ENCODE peak calls at places on chromosomes 12 and 14, in five cellular contexts. O is NAMALWA; S is T47D; Z is activated T-cell treated with anti-CD3 and anti-CD28 coated beads, Interleukin-2, amount 50 U/mL, for 72 hours; H is sigmoid colon. C is an unnamed sample.

GRCh38 chr14:95349241-95349640 is 29.5 kb upstream of the CLMN start:
- DNase-seq in H (no peak), Z (no peak), O (no peak), S (no peak), C (no peak)

GRCh38 chr12:52417742-52418141 is 11.6 kb upstream of the KRT82 start:
- DNase-seq in Z (no peak), O (no peak), S (no peak), H (no peak), C (no peak)

GRCh38 chr14:59739794-59740193 is 130.8 kb downstream of the RTN1 start:
- DNase-seq in S (no peak), O (no peak), Z (no peak), H (no peak), C (no peak)

GRCh38 chr14:34175574-34175973 is 224.7 kb upstream of the EGLN3 start:
- DNase-seq in H (no peak), O (no peak), S (no peak), Z (no peak), C (no peak)

GRCh38 chr14:42323426-42323825 is 716.8 kb downstream of the LRFN5 start:
- DNase-seq in H (no peak), Z (no peak), S (no peak), O (no peak), C (no peak)

GRCh38 chr14:102442241-102443211 is 67.0 kb downstream of the ANKRD9 start:
- DNase-seq in Z (no peak), S (no peak), O (no peak), H (no peak), C (peak)

GRCh38 chr12:101566318-101566717 is 28.5 kb upstream of the MYBPC1 start:
- DNase-seq in O (no peak), H (no peak), S (no peak), Z (no peak), C (no peak)

GRCh38 chr14:104929268-104930230 is 4.9 kb downstream of the PLD4 start:
- DNase-seq in S (no peak), Z (no peak), H (no peak), O (no peak), C (no peak)

GRCh38 chr14:102857444-102857843 is 65.0 kb upstream of the AMN start:
- DNase-seq in S (no peak), H (no peak), O (no peak), Z (no peak), C (no peak)

GRCh38 chr14:40308240-40308639 is 876.0 kb upstream of the FBXO33 start:
- DNase-seq in O (no peak), H (no peak), S (no peak), Z (no peak), C (no peak)

GRCh38 chr12:46450279-46450748 is 77.7 kb upstream of the SLC38A2 start:
- DNase-seq in O (no peak), S (no peak), H (peak), Z (no peak), C (no peak)

GRCh38 chr12:131458931-131459575 is 251.8 kb upstream of the SFSWAP start:
- DNase-seq in O (no peak), H (no peak), Z (no peak), S (no peak), C (no peak)

GRCh38 chr14:34650786-34651584 is 21.0 kb upstream of the SNX6 start:
- DNase-seq in Z (no peak), O (no peak), H (no peak), S (no peak), C (no peak)

GRCh38 chr14:32824195-32824594 is 114.5 kb upstream of the NPAS3 start:
- DNase-seq in Z (no peak), S (no peak), H (no peak), O (no peak), C (no peak)

GRCh38 chr14:90583427-90583826 is 186.6 kb downstream of the CALM1 start:
- DNase-seq in H (no peak), S (no peak), O (no peak), Z (no peak), C (no peak)

GRCh38 chr12:69481133-69481532 is 10.9 kb downstream of the FRS2 start:
- DNase-seq in O (no peak), Z (no peak), S (no peak), H (no peak), C (no peak)

GRCh38 chr12:52189376-52190174 is 2.2 kb downstream of the KRT80 start:
- DNase-seq in O (no peak), S (no peak), H (no peak), Z (no peak), C (no peak)

GRCh38 chr12:124379938-124380754 is 85.3 kb downstream of the RFLNA start:
- DNase-seq in Z (no peak), S (no peak), H (peak), O (no peak), C (no peak)

C was measured in HuH-7.